ENCODE peak calls at places on chromosomes 2 and 18, in nine cellular contexts. Z is breast epithelium, E is HCT116, H is stomach, S is GM12878, U is spleen, L is right lobe of liver, Y is esophagus squamous epithelium, F is transverse colon. X is an unnamed sample. For H3K4me1, the result is how much of the 10 kb centered on the place peaks cover.

GRCh38 chr2:98936133-98936916 is at the start of gene CRACDL:
- DNase-seq in Z (no peak), E (no peak), H (no peak), S (no peak), U (no peak), L (no peak), Y (no peak), F (no peak), X (no peak)

GRCh38 chr2:226286916-226287315 is 512.7 kb downstream of the IRS1 start:
- DNase-seq in Z (no peak), E (no peak), H (no peak), S (no peak), U (no peak), L (no peak), Y (no peak), F (no peak), X (no peak)

GRCh38 chr18:5475252-5475651 is 68.5 kb downstream of the EPB41L3 start:
- DNase-seq in Z (no peak), E (no peak), H (no peak), S (no peak), U (no peak), L (no peak), Y (no peak), F (peak), X (no peak)

GRCh38 chr2:159713691-159714585 is 1.6 kb downstream of the MARCHF7 start:
- DNase-seq in Z (no peak), E (no peak), H (no peak), S (no peak), U (no peak), L (no peak), Y (no peak), F (no peak), X (no peak)

GRCh38 chr2:223894009-223894408 is 51.1 kb downstream of the WDFY1 start:
- DNase-seq in Z (no peak), E (no peak), H (no peak), S (no peak), U (no peak), L (no peak), Y (no peak), F (no peak), X (no peak)

GRCh38 chr18:79764131-79764530 is 33.6 kb upstream of the KCNG2 start:
- DNase-seq in Z (peak), E (no peak), H (no peak), S (no peak), U (peak), L (no peak), Y (no peak), F (peak), X (peak)

GRCh38 chr18:45978084-45978483 is 11.0 kb upstream of the EPG5 start:
- DNase-seq in Z (no peak), E (no peak), H (no peak), S (no peak), U (no peak), L (no peak), Y (no peak), F (no peak), X (no peak)

GRCh38 chr2:101037161-101037755 is 35.2 kb downstream of the RPL31 start:
- DNase-seq in Z (no peak), E (no peak), H (no peak), S (no peak), U (no peak), L (no peak), Y (no peak), F (no peak), X (no peak)

GRCh38 chr18:49631146-49631866 is 69.4 kb downstream of the LIPG start:
- DNase-seq in Z (no peak), E (no peak), H (peak), S (no peak), U (no peak), L (peak), Y (no peak), F (no peak), X (no peak)

GRCh38 chr2:30273574-30273929 is 42.2 kb downstream of the LBH start:
- DNase-seq in Z (no peak), E (no peak), H (no peak), S (no peak), U (no peak), L (no peak), Y (no peak), F (no peak), X (no peak)

GRCh38 chr2:145027073-145027459 is 507.1 kb upstream of the ZEB2 start:
- DNase-seq in Z (no peak), E (no peak), H (no peak), S (no peak), U (no peak), L (no peak), Y (no peak), F (no peak), X (no peak)

GRCh38 chr2:226529556-226529955 is 270.1 kb downstream of the IRS1 start:
- DNase-seq in Z (no peak), E (no peak), H (no peak), S (no peak), U (no peak), L (no peak), Y (no peak), F (no peak), X (no peak)

GRCh38 chr18:7778181-7778580 is 211.1 kb downstream of the PTPRM start:
- DNase-seq in Z (no peak), E (no peak), H (no peak), S (no peak), U (no peak), L (no peak), Y (no peak), F (no peak), X (no peak)

GRCh38 chr18:26685438-26686173 is 137.3 kb upstream of the KCTD1 start:
- DNase-seq in Z (no peak), E (no peak), H (no peak), S (no peak), U (no peak), L (no peak), Y (no peak), F (no peak), X (no peak)

GRCh38 chr2:98464772-98465310 is 20.2 kb downstream of the INPP4A start:
- DNase-seq in Z (no peak), E (no peak), H (no peak), S (peak), U (no peak), L (peak), Y (no peak), F (peak), X (no peak)

GRCh38 chr2:148238561-148238960 is 217.7 kb downstream of the MBD5 start:
- DNase-seq in Z (no peak), E (no peak), H (no peak), S (no peak), U (no peak), L (no peak), Y (no peak), F (no peak), X (no peak)

GRCh38 chr2:215833531-215834162 is 179.7 kb downstream of the MREG start:
- DNase-seq in Z (no peak), E (peak), H (no peak), S (no peak), U (no peak), L (no peak), Y (no peak), F (no peak), X (no peak)

GRCh38 chr2:207181526-207182274 is 16.0 kb upstream of the KLF7 start:
- DNase-seq in Z (no peak), E (no peak), H (no peak), S (no peak), U (no peak), L (no peak), Y (no peak), F (no peak), X (no peak)

GRCh38 chr18:25494888-25495287 is 142.9 kb upstream of the ZNF521 start:
- DNase-seq in Z (no peak), E (no peak), H (no peak), S (no peak), U (no peak), L (no peak), Y (no peak), F (no peak), X (no peak)

GRCh38 chr18:48952287-48953095 is 1.7 kb upstream of the SMAD7 start:
- DNase-seq in Z (peak), E (no peak), H (peak), S (no peak), U (peak), L (peak), Y (no peak), F (peak), X (peak)

GRCh38 chr2:10864888-10865551 is 46.7 kb upstream of the KCNF1 start:
- DNase-seq in Z (no peak), E (no peak), H (no peak), S (peak), U (no peak), L (no peak), Y (no peak), F (no peak), X (no peak)

GRCh38 chr2:227388537-227389011 is 825 bp upstream of the SCYGR1 start:
- DNase-seq in Z (no peak), E (no peak), H (no peak), S (no peak), U (no peak), L (no peak), Y (no peak), F (no peak), X (no peak)

GRCh38 chr2:14752294-14752693 is 119.8 kb downstream of the LRATD1 start:
- DNase-seq in Z (no peak), E (no peak), H (no peak), S (no peak), U (no peak), L (no peak), Y (no peak), F (no peak), X (no peak)

GRCh38 chr2:119491776-119492525 is 32.3 kb downstream of the SCTR start:
- DNase-seq in Z (no peak), E (peak), H (peak), S (no peak), U (no peak), L (no peak), Y (no peak), F (peak), X (no peak)

GRCh38 chr2:71216501-71216900 is 10.4 kb downstream of the PAIP2B start:
- DNase-seq in Z (no peak), E (peak), H (no peak), S (no peak), U (no peak), L (peak), Y (no peak), F (no peak), X (no peak)

GRCh38 chr18:40485318-40485717 is 1469.7 kb upstream of the PIK3C3 start:
- DNase-seq in Z (no peak), E (no peak), H (no peak), S (no peak), U (no peak), L (no peak), Y (no peak), F (no peak), X (no peak)

GRCh38 chr2:197229509-197230458 is 80.8 kb downstream of the ANKRD44 start:
- DNase-seq in Z (no peak), E (no peak), H (no peak), S (no peak), U (no peak), L (no peak), Y (no peak), F (no peak), X (no peak)

GRCh38 chr2:102032368-102033027 is 40.7 kb downstream of the IL1R2 start:
- DNase-seq in Z (no peak), E (no peak), H (no peak), S (no peak), U (no peak), L (no peak), Y (no peak), F (no peak), X (no peak)

GRCh38 chr18:24014062-24014985 is at the start of gene TTC39C:
- DNase-seq in Z (peak), E (peak), H (peak), S (no peak), U (peak), L (peak), Y (peak), F (peak), X (peak)

GRCh38 chr2:99648115-99648850 is 158.5 kb upstream of the REV1 start:
- DNase-seq in Z (no peak), E (no peak), H (no peak), S (no peak), U (no peak), L (no peak), Y (no peak), F (no peak), X (peak)

GRCh38 chr2:232501331-232501771 is 13.7 kb upstream of the ECEL1 start:
- DNase-seq in Z (no peak), E (no peak), H (no peak), S (no peak), U (no peak), L (no peak), Y (no peak), F (no peak), X (no peak)

GRCh38 chr2:198880986-198881385 is 576.8 kb downstream of the SATB2 start:
- DNase-seq in Z (no peak), E (no peak), H (no peak), S (no peak), U (no peak), L (no peak), Y (no peak), F (no peak), X (no peak)

GRCh38 chr2:23549821-23550535 is 165.0 kb downstream of the KLHL29 start:
- DNase-seq in Z (no peak), E (no peak), H (no peak), S (no peak), U (no peak), L (no peak), Y (no peak), F (no peak), X (no peak)
- H3K4me3 ChIP-seq in Z (no peak), E (no peak), H (no peak), S (no peak), U (no peak), L (no peak), Y (no peak), F (no peak), X (no peak)

GRCh38 chr18:2413352-2413751 is 158.0 kb downstream of the METTL4 start:
- DNase-seq in Z (no peak), E (no peak), H (no peak), S (no peak), U (no peak), L (no peak), Y (no peak), F (no peak), X (no peak)
- H3K4me1 ChIP-seq in Z (under half), E (under half), H (under half), S (under half), U (under half), L (under half), Y (under half), F (under half), X (under half)

DNA sequence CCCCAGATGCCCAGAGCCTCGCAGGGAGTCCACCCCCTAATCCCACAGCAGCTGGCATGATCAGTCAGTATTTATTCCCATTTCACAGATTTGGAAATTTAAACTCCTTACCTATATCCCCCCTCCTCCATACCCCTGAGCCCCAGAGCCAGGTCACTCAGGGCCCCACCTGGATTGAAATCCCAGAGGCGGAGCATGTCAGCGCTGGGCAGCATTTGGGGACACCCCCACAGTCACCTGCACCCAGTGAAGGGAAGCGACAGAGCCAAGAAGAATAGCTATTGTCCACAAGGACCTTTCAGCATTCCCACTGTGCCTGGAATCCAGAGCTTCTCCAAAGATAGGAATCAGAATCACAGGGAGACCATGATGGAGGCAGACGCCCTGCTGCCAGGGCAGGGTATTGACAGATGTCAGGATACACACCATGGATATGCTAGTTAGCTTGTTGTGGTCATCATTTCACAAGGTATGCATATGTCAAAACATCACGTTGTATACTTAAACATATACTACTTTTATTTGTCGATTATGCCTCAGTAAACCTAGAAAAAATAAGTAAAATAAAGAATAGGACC is 968 bp upstream of the ASTL start:
- DNase-seq in Z (no peak), E (no peak), H (no peak), S (no peak), U (peak), L (no peak), Y (no peak), F (no peak), X (no peak)
- TF ChIP-seq POLR2A in Z (no peak), E (no peak), H (no peak), S (no peak), U (no peak), L (no peak), Y (no peak), F (no peak), X (no peak)

DNA sequence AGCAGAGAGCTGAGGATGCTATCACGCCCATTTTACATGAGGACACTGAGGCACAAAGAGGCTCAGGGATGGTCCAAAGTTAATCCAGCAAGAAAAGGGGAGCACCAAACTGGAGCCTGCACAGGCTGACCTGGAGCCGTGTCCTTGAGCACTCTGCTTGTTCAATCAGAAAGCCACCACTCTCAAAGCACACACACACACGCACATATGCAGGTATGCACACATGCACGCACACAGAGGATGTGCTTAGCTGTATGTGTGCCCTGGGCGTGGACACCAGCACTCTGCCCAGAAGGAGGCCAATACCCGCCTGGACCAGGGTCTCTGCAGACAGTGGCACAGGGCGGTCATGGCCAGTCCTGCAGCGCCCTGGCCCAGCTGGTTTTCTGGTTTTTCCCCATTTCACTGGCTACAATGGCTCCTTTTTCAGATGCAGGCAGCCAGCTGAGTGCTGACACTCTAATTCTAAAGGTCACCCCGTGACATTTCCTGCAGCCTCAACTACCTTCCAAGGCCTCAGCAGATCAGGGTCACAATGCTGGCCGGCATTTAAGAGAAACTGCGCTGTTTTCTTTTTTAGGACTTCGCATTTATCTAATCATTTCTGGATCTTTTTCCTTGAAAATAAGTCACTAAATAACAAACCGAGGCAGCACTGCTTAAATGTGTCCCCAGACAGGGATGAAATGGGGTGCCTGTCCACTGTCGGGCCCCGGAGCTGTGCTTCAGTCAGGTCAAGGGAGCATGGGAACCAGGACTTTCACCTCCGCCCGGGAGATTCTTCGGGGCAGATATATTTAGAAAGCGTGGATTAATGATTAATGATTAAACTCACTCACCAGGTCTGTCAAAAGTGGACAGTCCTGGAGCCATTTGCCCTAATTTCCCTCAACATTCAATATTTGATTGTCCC is 104.5 kb downstream of the HDAC4 start:
- DNase-seq in Z (peak), E (no peak), H (peak), S (no peak), U (peak), L (peak), Y (no peak), F (peak), X (peak)
- H3K4me3 ChIP-seq in Z (no peak), E (no peak), H (no peak), S (no peak), U (no peak), L (peak), Y (no peak), F (no peak), X (no peak)

DNA sequence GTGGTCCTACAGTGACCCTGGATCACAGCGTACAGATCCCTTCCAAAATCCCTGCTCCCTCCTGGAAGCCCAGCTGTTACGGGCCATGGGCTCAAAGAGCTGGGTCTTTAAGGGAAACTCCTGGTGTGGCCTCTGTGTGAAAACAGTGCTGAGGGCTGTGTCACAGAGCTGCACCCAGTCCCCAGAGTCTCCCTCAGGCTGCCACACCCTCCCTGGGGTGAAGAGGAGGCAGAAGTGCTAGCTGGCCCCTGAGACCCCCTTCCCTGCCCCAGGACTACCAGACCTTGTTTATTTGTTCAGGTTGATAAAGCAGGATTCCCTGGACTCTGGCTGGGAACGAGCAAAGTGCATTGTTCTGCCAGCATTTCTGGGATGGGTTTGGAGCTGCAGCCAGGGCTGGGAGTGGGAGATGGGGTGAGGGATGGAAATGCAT is 7.7 kb downstream of the ATOH8 start:
- DNase-seq in Z (no peak), E (no peak), H (no peak), S (no peak), U (no peak), L (peak), Y (no peak), F (no peak), X (no peak)
- H3K4me1 ChIP-seq in Z (under half), E (under half), H (half or more), S (under half), U (half or more), L (under half), Y (under half), F (under half), X (half or more)

GRCh38 chr2:63581266-63581961 is 6.9 kb downstream of the WDPCP start:
- DNase-seq in Z (no peak), E (no peak), H (peak), S (no peak), U (no peak), L (peak), Y (no peak), F (no peak), X (peak)
- TF ChIP-seq POLR2A in Z (no peak), E (no peak), H (no peak), S (no peak), U (no peak), L (no peak), Y (no peak), F (no peak), X (no peak)

DNA sequence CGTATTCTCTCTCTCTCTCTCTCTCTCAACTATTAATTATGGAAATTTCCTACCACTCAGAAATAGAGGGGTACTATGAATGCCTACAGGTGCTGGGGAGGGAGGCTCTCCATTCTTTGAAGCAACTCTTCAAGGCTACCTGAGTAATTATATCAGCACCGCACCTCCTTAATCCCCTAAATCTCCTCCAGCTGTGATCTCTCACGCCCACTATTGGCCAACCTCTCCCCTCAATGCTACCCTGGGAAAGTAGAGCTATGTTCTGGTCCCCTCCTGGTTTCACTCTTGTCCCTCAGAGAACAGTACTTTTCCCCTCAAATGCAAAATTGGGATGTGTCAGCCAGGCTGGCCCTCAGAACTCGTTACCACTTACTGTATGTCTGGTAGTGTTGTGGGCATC is 1.6 kb downstream of the MOCOS start:
- DNase-seq in Z (no peak), E (no peak), H (no peak), S (no peak), U (no peak), L (no peak), Y (no peak), F (no peak), X (no peak)
- H3K4me3 ChIP-seq in Z (no peak), E (peak), H (no peak), S (no peak), U (no peak), L (peak), Y (no peak), F (no peak), X (no peak)

GRCh38 chr2:23569761-23570383 is 184.9 kb downstream of the KLHL29 start:
- DNase-seq in Z (no peak), E (no peak), H (no peak), S (no peak), U (no peak), L (no peak), Y (no peak), F (no peak), X (no peak)
- H3K4me1 ChIP-seq in Z (under half), E (under half), H (half or more), S (under half), U (under half), L (under half), Y (under half), F (under half), X (under half)